ENCODE peak calls at places on chromosome 13, in nine cellular contexts. K is GM12865; S is stimulated activated CD8-positive, alpha-beta memory T cell treated with anti-CD3 and anti-CD28 coated beads, Interleukin-7, amount 100 ng/mL, for 48 hours; J is iris pigment epithelial cell; M is NCI-H187; O is caudate nucleus; H is mucosa of gallbladder; R is astrocyte; X is left lung. F is an unnamed sample.

GRCh38 chr13:74101436-74101835 is 32.8 kb downstream of the KLF12 start:
- DNase-seq in H (no peak), O (no peak), S (no peak), J (no peak), R (no peak), K (no peak), M (no peak), X (no peak), F (no peak)

GRCh38 chr13:56700324-56700723 is 440.4 kb upstream of the PRR20A start:
- DNase-seq in O (no peak), S (no peak), J (no peak), H (no peak), M (no peak), K (no peak), X (no peak), R (no peak), F (no peak)

GRCh38 chr13:58300224-58300623 is 668.7 kb downstream of the PCDH17 start:
- DNase-seq in X (no peak), S (no peak), H (no peak), K (no peak), O (no peak), M (no peak), J (no peak), R (peak), F (no peak)

GRCh38 chr13:91792054-91792453 is 393.6 kb downstream of the GPC5 start:
- DNase-seq in X (no peak), J (no peak), S (no peak), O (no peak), R (no peak), H (no peak), M (no peak), K (no peak), F (no peak)

GRCh38 chr13:42747399-42747873 is 33.9 kb upstream of the FAM216B start:
- DNase-seq in O (no peak), J (peak), M (no peak), H (no peak), R (peak), K (no peak), X (no peak), S (no peak), F (peak)

GRCh38 chr13:33181264-33181663 is 104.3 kb downstream of the STARD13 start:
- DNase-seq in X (no peak), K (no peak), O (no peak), H (no peak), R (no peak), S (no peak), M (no peak), J (no peak), F (no peak)

GRCh38 chr13:43924549-43925245 is 45.0 kb downstream of the LACC1 start:
- DNase-seq in X (no peak), S (no peak), O (no peak), R (no peak), J (no peak), M (no peak), K (peak), H (no peak), F (no peak)

GRCh38 chr13:42487221-42487620 is 86.7 kb upstream of the TNFSF11 start:
- DNase-seq in K (no peak), O (no peak), J (peak), R (peak), S (no peak), M (no peak), X (no peak), H (no peak), F (peak)

GRCh38 chr13:29849731-29850212 is 645 bp downstream of the UBL3 start:
- DNase-seq in X (peak), R (peak), S (peak), J (peak), O (peak), H (peak), M (peak), K (no peak), F (peak)

GRCh38 chr13:110259651-110260050 is 47.3 kb downstream of the COL4A1 start:
- DNase-seq in K (no peak), H (no peak), O (no peak), J (peak), M (no peak), S (no peak), R (no peak), X (no peak), F (no peak)

GRCh38 chr13:44420376-44421220 is 47.0 kb downstream of the SERP2 start:
- DNase-seq in J (no peak), M (no peak), R (no peak), K (no peak), O (no peak), H (no peak), X (no peak), S (no peak), F (no peak)

GRCh38 chr13:42039946-42040729 is 8.3 kb upstream of the DGKH start:
- DNase-seq in X (peak), S (peak), R (peak), H (peak), O (peak), K (peak), J (peak), M (peak), F (peak)

GRCh38 chr13:97328222-97328790 is 105.7 kb upstream of the RAP2A start:
- DNase-seq in M (no peak), H (no peak), K (no peak), X (no peak), O (no peak), R (peak), J (peak), S (no peak), F (peak)

GRCh38 chr13:29568731-29569130 is 26.8 kb downstream of the SLC7A1 start:
- DNase-seq in H (no peak), O (no peak), S (no peak), M (no peak), X (no peak), R (peak), J (no peak), K (no peak), F (no peak)

GRCh38 chr13:35736876-35737275 is 260.4 kb upstream of the MAB21L1 start:
- DNase-seq in S (no peak), M (no peak), J (no peak), X (no peak), H (no peak), R (no peak), K (no peak), O (no peak), F (no peak)

GRCh38 chr13:79282976-79283375 is 123.1 kb downstream of the RBM26 start:
- DNase-seq in M (no peak), S (no peak), X (no peak), O (no peak), K (no peak), R (no peak), H (no peak), J (peak), F (peak)

GRCh38 chr13:21933001-21933400 is 262.1 kb downstream of the FGF9 start:
- DNase-seq in H (no peak), S (no peak), K (no peak), X (no peak), R (no peak), O (no peak), M (no peak), J (no peak), F (no peak)

GRCh38 chr13:33204130-33204927 is 81.2 kb downstream of the STARD13 start:
- DNase-seq in M (no peak), R (peak), H (peak), X (no peak), O (no peak), J (peak), S (no peak), K (peak), F (peak)

GRCh38 chr13:60226507-60226906 is 62.8 kb upstream of the DIAPH3 start:
- DNase-seq in O (no peak), M (no peak), X (no peak), H (no peak), K (peak), J (peak), S (no peak), R (peak), F (peak)

GRCh38 chr13:113094410-113094800 is 11.2 kb upstream of the F7 start:
- DNase-seq in M (no peak), O (no peak), H (no peak), R (no peak), X (peak), S (no peak), J (no peak), K (no peak), F (no peak)

GRCh38 chr13:67296511-67296910 is 66.4 kb upstream of the PCDH9 start:
- DNase-seq in M (no peak), R (peak), J (peak), K (no peak), X (no peak), O (no peak), H (no peak), S (no peak), F (peak)

GRCh38 chr13:67736646-67737420 is 506.7 kb upstream of the PCDH9 start:
- DNase-seq in J (peak), H (no peak), O (no peak), S (no peak), X (no peak), K (peak), R (peak), M (no peak), F (peak)

GRCh38 chr13:41054212-41054877 is 7.0 kb upstream of the WBP4 start:
- DNase-seq in J (peak), X (no peak), R (peak), S (no peak), O (no peak), K (peak), H (peak), M (no peak), F (peak)

GRCh38 chr13:36163809-36164308 is 32.7 kb upstream of the DCLK1 start:
- DNase-seq in M (peak), K (no peak), J (peak), R (peak), O (no peak), S (no peak), H (no peak), X (peak), F (peak)

GRCh38 chr13:67518785-67519184 is 288.6 kb upstream of the PCDH9 start:
- DNase-seq in S (no peak), R (no peak), J (peak), M (no peak), H (no peak), K (no peak), O (no peak), X (no peak), F (peak)

GRCh38 chr13:27573265-27573664 is 47.1 kb downstream of the LNX2 start:
- DNase-seq in M (no peak), J (peak), H (no peak), S (no peak), X (no peak), O (no peak), K (no peak), R (peak), F (peak)

GRCh38 chr13:32045963-32046785 is 14.6 kb downstream of the FRY start:
- DNase-seq in H (peak), M (peak), K (peak), S (no peak), O (no peak), R (peak), J (peak), X (no peak), F (peak)

GRCh38 chr13:81382236-81382635 is 1041.3 kb upstream of the SPRY2 start:
- DNase-seq in R (no peak), J (no peak), H (no peak), X (no peak), O (no peak), S (no peak), M (no peak), K (no peak), F (no peak)

GRCh38 chr13:26460652-26461051 is 96.8 kb upstream of the WASF3 start:
- DNase-seq in R (no peak), H (peak), K (no peak), O (no peak), S (no peak), M (no peak), X (no peak), J (no peak), F (peak)

GRCh38 chr13:24671367-24672117 is 8.7 kb upstream of the ATP12A start:
- DNase-seq in R (peak), H (peak), K (peak), S (no peak), J (peak), O (no peak), X (no peak), M (peak), F (peak)

GRCh38 chr13:80312012-80312704 is 28.8 kb downstream of the SPRY2 start:
- DNase-seq in M (no peak), R (no peak), K (no peak), S (no peak), H (no peak), X (no peak), J (no peak), O (no peak), F (no peak)

GRCh38 chr13:108276060-108276459 is 6.5 kb downstream of the TNFSF13B start:
- DNase-seq in S (no peak), H (peak), J (no peak), R (no peak), K (no peak), M (no peak), O (no peak), X (no peak), F (peak)

GRCh38 chr13:35379663-35380062 is 96.8 kb downstream of the MAB21L1 start:
- DNase-seq in K (no peak), J (no peak), O (no peak), H (no peak), M (no peak), X (no peak), R (no peak), S (no peak), F (no peak)

GRCh38 chr13:35479223-35479536 is 2.7 kb upstream of the MAB21L1 start:
- DNase-seq in S (no peak), O (no peak), H (no peak), X (no peak), J (peak), M (no peak), R (no peak), K (no peak), F (no peak)

GRCh38 chr13:25207291-25207690 is 35.2 kb upstream of the AMER2 start:
- DNase-seq in O (no peak), K (no peak), R (no peak), S (no peak), H (no peak), X (no peak), J (no peak), M (no peak), F (no peak)

GRCh38 chr13:110398564-110399507 is 91.8 kb downstream of the COL4A2 start:
- DNase-seq in M (no peak), K (no peak), O (no peak), S (no peak), R (peak), H (no peak), X (no peak), J (peak), F (peak)

GRCh38 chr13:27038323-27038722 is 133.3 kb downstream of the USP12 start:
- DNase-seq in K (no peak), R (peak), J (peak), H (no peak), S (no peak), X (no peak), M (no peak), O (no peak), F (peak)

GRCh38 chr13:75803175-75803611 is 167.1 kb downstream of the LMO7 start:
- DNase-seq in M (no peak), O (no peak), X (no peak), H (no peak), K (peak), R (no peak), J (no peak), S (no peak), F (no peak)

F was measured in choroid plexus epithelial cell.